ENCODE peak calls at places on chromosomes 12 and 14, in five cellular contexts. K is foreskin keratinocyte; J is psoas muscle; Y is Peyer's patch; X is CD8-positive, alpha-beta T cell. L is an unnamed sample. For H3K4me1, the result is how much of the 10 kb centered on the place peaks cover.

GRCh38 chr12:77847665-77848431 is 17.2 kb downstream of the NAV3 start:
- DNase-seq in K (peak), J (no peak), Y (no peak), X (no peak), L (no peak)

GRCh38 chr12:7369274-7369729 is 65.4 kb downstream of the ACSM4 start:
- DNase-seq in K (no peak), J (peak), Y (no peak), X (no peak), L (no peak)

GRCh38 chr12:28235017-28235416 is 44.8 kb downstream of the CCDC91 start:
- DNase-seq in K (no peak), J (no peak), Y (no peak), X (no peak), L (no peak)

GRCh38 chr12:112557954-112558630 is 139.3 kb downstream of the PTPN11 start:
- DNase-seq in K (no peak), J (no peak), Y (no peak), X (no peak), L (no peak)

GRCh38 chr12:5807538-5808219 is 137.4 kb downstream of the ANO2 start:
- DNase-seq in K (no peak), J (no peak), Y (no peak), X (no peak), L (no peak)

GRCh38 chr12:2110841-2111566 is 58.2 kb downstream of the CACNA1C start:
- DNase-seq in K (no peak), J (no peak), Y (no peak), X (no peak), L (no peak)

GRCh38 chr14:32075636-32076277 is 1.3 kb upstream of the ARHGAP5 start:
- DNase-seq in K (no peak), J (no peak), Y (no peak), X (peak), L (no peak)

GRCh38 chr14:103382375-103382774 is 2.8 kb upstream of the MARK3 start:
- DNase-seq in K (peak), J (no peak), Y (no peak), X (no peak), L (no peak)

GRCh38 chr14:96727076-96727475 is 70.1 kb upstream of the VRK1 start:
- DNase-seq in K (peak), J (no peak), Y (no peak), X (no peak), L (no peak)

GRCh38 chr12:112852127-112852526 is 54.6 kb upstream of the OAS1 start:
- DNase-seq in K (no peak), J (no peak), Y (no peak), X (no peak), L (no peak)

GRCh38 chr12:60052483-60052882 is 456.7 kb downstream of the SLC16A7 start:
- DNase-seq in K (peak), J (no peak), Y (no peak), X (no peak), L (no peak)

GRCh38 chr12:1500095-1500801 is 94.1 kb downstream of the FBXL14 start:
- DNase-seq in K (no peak), J (peak), Y (no peak), X (no peak), L (no peak)

GRCh38 chr14:49988080-49988990 is 95.5 kb downstream of the ARF6 start:
- DNase-seq in K (no peak), J (no peak), Y (no peak), X (no peak), L (no peak)

GRCh38 chr12:93784339-93785086 is 107.3 kb downstream of the CRADD start:
- DNase-seq in K (peak), J (peak), Y (peak), X (peak), L (peak)

GRCh38 chr12:33942172-33942571 is 80.1 kb upstream of the ALG10 start:
- DNase-seq in K (no peak), J (no peak), Y (no peak), X (no peak), L (no peak)

GRCh38 chr12:65800928-65801327 is 23.4 kb upstream of the HMGA2 start:
- DNase-seq in K (no peak), J (no peak), Y (no peak), X (no peak), L (no peak)

DNA sequence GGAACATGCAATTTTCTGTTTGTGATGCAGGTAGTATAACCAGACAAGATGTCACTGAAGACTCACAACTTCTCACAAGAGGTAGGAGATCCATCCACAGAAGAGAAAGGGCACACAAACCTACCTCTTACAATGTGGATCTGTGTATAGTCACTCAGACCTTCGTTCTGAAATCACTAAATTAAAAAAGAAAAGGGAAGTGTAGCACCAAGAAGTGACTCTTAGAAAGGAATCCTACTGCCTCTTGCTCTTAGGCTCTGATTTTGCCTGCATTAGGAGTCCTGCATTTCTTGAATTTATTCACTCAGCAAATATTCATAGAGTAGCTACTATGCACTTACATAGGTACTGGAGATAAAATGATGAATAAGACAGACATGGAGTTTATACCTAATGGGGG is 347.6 kb downstream of the BMP4 start:
- DNase-seq in K (no peak), J (no peak), Y (no peak), X (no peak), L (no peak)
- H3K4me1 ChIP-seq in K (under half), J (under half), Y (under half), X (under half), L (under half)

GRCh38 chr14:26554069-26554772 is 43.6 kb downstream of the NOVA1 start:
- DNase-seq in K (no peak), J (no peak), Y (no peak), X (no peak), L (no peak)

GRCh38 chr14:26549571-26549970 is 48.3 kb downstream of the NOVA1 start:
- DNase-seq in K (no peak), J (no peak), Y (no peak), X (no peak), L (no peak)

DNA sequence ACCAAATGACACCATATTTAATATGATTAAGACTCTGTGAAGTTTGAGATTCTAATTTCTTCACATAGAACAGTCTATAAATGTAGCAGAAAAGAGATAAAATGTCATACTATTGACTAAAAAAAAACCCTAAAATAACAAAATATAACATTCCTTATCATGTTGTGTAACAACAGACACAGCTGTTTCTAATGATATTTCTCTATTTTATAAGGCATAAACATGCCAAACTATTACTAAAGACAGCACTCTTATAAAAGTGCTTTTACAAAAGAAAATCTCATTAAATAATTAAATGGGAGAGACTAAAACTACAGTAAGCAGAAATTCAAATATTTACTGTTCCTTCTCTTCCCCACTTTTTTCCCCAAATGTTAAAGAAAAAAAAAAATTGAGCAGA is 49.4 kb downstream of the NOVA1 start:
- DNase-seq in K (no peak), J (no peak), Y (no peak), X (no peak), L (no peak)
- H3K4me1 ChIP-seq in K (under half), J (under half), Y (under half), X (under half), L (under half)

GRCh38 chr14:94054401-94054800 is 26.6 kb downstream of the DDX24 start:
- DNase-seq in K (no peak), J (no peak), Y (no peak), X (no peak), L (no peak)
- H3K4me1 ChIP-seq in K (under half), J (under half), Y (under half), X (under half), L (under half)

DNA sequence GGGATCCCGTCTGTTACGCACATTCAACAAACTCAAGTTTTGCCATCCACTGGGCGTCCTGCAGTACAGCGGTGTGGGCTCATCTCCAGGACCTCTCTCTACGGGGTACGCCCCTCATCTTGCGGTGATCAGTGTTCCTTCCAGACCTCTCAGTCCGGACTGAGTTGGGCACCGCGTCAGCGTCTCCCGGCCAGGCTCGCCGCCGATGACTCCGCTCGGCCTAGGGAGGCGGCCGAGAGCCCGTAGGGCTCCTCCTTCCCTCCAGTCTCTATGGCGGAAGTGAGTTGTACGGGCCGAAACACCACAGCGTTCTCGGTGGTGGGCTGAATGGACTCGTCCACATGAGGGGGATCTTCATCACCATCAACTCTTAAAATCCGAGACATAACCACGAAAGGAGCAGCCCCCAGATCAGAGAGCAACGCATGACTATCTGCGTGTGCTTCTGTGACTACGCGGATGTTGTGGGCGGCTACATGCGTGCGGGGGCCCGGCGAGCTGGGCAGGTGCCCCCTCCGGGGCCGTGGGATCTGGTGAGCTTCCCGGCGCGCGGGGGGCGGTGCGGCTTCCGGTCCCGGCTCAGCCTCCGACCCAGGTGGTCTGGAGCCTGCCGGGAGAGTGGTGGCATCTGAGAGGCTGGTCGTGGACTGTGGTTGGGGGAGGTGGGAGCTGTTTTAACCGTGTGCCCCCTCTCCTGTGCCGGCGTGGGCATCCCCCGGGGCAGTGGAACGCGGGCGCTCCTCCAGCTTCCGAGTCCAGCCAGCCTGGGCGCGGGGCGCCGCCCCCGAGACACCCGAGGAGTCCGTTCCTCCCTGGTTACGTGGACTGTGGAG is at the start of gene ATG101:
- DNase-seq in K (peak), J (peak), Y (peak), X (peak), L (peak)
- H3K4me1 ChIP-seq in K (under half), J (under half), Y (under half), X (under half), L (under half)

GRCh38 chr12:132409495-132410295 is 80.3 kb upstream of the FBRSL1 start:
- DNase-seq in K (no peak), J (no peak), Y (no peak), X (no peak), L (no peak)
- H3K4me1 ChIP-seq in K (under half), J (under half), Y (under half), X (under half), L (under half)

GRCh38 chr14:104678346-104678745 is 11.1 kb upstream of the INF2 start:
- DNase-seq in K (no peak), J (peak), Y (peak), X (no peak), L (peak)

GRCh38 chr14:104675447-104675846 is 14.0 kb upstream of the INF2 start:
- DNase-seq in K (no peak), J (no peak), Y (no peak), X (no peak), L (no peak)

GRCh38 chr14:104677506-104678332 is 11.7 kb upstream of the INF2 start:
- DNase-seq in K (peak), J (peak), Y (peak), X (peak), L (peak)

GRCh38 chr14:104676694-104677505 is 12.5 kb upstream of the INF2 start:
- DNase-seq in K (no peak), J (peak), Y (peak), X (no peak), L (peak)

GRCh38 chr14:104676130-104676693 is 13.2 kb upstream of the INF2 start:
- DNase-seq in K (no peak), J (no peak), Y (no peak), X (no peak), L (no peak)
- H3K4me1 ChIP-seq in K (under half), J (under half), Y (under half), X (under half), L (under half)

DNA sequence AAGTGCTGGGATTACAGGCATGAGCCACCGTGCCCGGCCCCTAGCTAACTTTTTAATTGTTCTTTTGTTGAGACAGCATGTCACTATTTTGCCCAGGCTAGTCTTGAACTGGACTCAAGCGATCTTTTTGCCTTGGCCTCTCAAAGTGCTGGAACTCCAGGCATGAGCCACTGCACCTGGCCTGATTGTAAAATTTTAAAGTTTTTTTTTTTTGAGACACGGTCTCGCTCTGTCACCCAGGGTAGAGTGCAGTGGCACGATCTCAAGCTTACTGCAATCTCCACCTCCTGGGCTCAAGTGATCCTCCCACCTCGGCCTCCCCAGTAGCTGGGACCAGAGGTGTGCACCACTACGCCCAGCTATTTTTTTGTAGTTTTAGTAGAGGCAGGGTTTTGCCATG is 79.1 kb upstream of the SINHCAF start:
- DNase-seq in K (no peak), J (no peak), Y (no peak), X (no peak), L (no peak)
- H3K4me1 ChIP-seq in K (under half), J (under half), Y (under half), X (under half), L (under half)

DNA sequence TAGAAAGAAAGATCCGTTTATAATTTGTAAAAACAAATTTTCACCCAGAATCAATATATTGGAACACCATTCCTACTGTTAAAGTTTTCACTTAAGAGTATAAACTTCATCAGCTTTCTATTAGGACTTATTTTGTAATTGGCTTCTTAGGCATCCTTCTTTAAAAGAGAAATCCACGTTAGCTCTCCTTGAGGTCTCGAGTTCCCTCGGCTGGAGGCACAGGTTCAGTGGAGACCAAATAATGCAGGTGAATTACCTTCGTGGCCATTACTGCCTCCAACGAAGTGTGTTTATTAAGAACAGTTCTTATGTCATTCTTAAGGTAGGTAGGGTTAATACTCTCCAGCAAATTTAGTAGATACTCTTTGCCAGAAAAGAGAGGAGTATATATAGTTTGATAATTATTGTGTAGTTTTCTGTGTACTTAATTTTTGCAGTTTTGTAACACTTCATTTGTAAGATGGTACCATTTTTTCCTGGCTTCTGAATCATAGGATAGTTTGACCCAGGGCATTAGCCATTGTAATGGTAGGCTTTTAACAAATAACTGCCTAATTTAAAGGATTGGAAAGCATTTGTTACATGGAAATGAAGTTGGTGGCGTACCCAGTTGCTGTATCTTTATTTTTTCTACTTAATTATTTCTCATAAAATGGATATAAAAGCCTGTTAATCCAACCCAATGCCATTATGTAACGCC is 2.2 kb downstream of the CALM1 start:
- DNase-seq in K (no peak), J (no peak), Y (no peak), X (no peak), L (no peak)
- H3K4me1 ChIP-seq in K (under half), J (under half), Y (under half), X (half or more), L (under half)

DNA sequence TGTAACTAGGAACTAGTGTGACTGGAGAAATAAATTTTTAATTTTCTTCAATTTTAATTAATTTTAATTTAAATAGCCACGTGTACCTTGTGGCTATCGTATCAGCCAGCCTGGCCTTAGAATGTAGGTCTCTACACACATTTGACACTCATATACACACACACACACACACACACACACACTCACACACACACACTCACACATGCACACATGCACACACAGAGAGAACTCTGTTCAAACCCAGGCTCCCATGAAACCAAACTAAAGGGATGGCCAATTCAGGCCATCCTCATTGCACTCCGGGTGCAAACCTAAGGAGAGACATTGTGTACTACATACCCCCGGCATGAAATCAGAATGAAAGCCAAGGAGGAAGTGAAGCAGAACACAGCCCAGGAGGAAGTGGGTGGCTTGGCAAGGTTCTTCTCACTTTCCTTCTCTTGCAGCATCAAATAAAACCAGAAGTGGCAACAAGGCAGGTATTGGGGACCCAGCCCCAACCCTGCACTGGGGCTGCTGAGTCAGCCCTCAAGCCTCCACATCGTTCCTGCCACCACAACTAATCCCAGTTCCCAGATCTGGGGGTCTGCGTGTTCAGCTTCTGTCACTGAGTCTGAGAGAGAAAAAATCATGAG is 26.2 kb upstream of the CHPT1 start:
- DNase-seq in K (no peak), J (no peak), Y (peak), X (peak), L (no peak)
- H3K4me1 ChIP-seq in K (under half), J (under half), Y (under half), X (under half), L (under half)

L was measured in uterus.